ENCODE peak calls at places on chromosomes 3 and 15, in five cellular contexts. M is suprapubic skin, Z is heart left ventricle, W is A549, G is adrenal gland. Y is an unnamed sample.
A peak's percentile ranks its signal among the peaks of the same experiment; 100 is the strongest.

GRCh38 chr15:43912991-43913927 is 86.5 kb downstream of the WDR76 start:
- DNase-seq in G (peak; percentile 70), W (peak; percentile 43), Z (peak; percentile 79), M (no peak), Y (peak; percentile 23)

GRCh38 chr3:64088408-64089136 is 65.3 kb upstream of the PSMD6 start:
- DNase-seq in Z (no peak), M (no peak), G (no peak), W (no peak), Y (no peak)

GRCh38 chr15:69853572-69853971 is 244.1 kb downstream of the TLE3 start:
- DNase-seq in W (peak; percentile 72), M (no peak), Z (no peak), G (peak; percentile 9), Y (no peak)

GRCh38 chr3:119637679-119638525 is 22.5 kb downstream of the POPDC2 start:
- DNase-seq in G (peak; percentile 64), Z (no peak), W (no peak), M (peak; percentile 34), Y (no peak)

GRCh38 chr15:88688394-88688933 is 49.6 kb downstream of the ISG20 start:
- DNase-seq in M (no peak), Z (no peak), G (no peak), W (no peak), Y (peak; percentile 39)

GRCh38 chr3:166265153-166265552 is 427.9 kb upstream of the BCHE start:
- DNase-seq in G (no peak), M (no peak), Z (no peak), W (no peak), Y (no peak)

GRCh38 chr15:42092666-42093445 is 1.5 kb downstream of the PLA2G4D start:
- DNase-seq in Z (no peak), G (no peak), M (no peak), W (no peak), Y (peak; percentile 14)

GRCh38 chr3:49903451-49904424 is at the start of gene MST1R:
- DNase-seq in Z (peak; percentile 75), G (peak; percentile 44), W (peak; percentile 76), M (no peak), Y (peak; percentile 96)

GRCh38 chr3:146746190-146746589 is 141.0 kb upstream of the PLSCR5 start:
- DNase-seq in M (no peak), Z (no peak), G (no peak), W (no peak), Y (no peak)

GRCh38 chr15:63480441-63480821 is 24.0 kb upstream of the USP3 start:
- DNase-seq in G (no peak), W (no peak), M (no peak), Z (no peak), Y (no peak)

GRCh38 chr15:44092221-44092620 is 102.8 kb downstream of the FRMD5 start:
- DNase-seq in Z (no peak), M (no peak), W (no peak), G (no peak), Y (no peak)

GRCh38 chr15:44519537-44519936 is 17.4 kb upstream of the EIF3J start:
- DNase-seq in W (no peak), Z (no peak), M (no peak), G (no peak), Y (no peak)

GRCh38 chr3:114319453-114319852 is 25.6 kb downstream of the TIGIT start:
- DNase-seq in G (no peak), Z (no peak), M (no peak), W (no peak), Y (no peak)

GRCh38 chr3:137360531-137361201 is 402.9 kb downstream of the IL20RB start:
- DNase-seq in W (no peak), M (no peak), G (no peak), Z (no peak), Y (no peak)

GRCh38 chr3:192993428-192993827 is 75.8 kb upstream of the MB21D2 start:
- DNase-seq in G (no peak), M (no peak), W (no peak), Z (no peak), Y (no peak)

GRCh38 chr3:59709702-59710555 is 660.1 kb upstream of the CFAP20DC start:
- DNase-seq in G (peak; percentile 53), M (no peak), W (no peak), Z (peak; percentile 56), Y (peak; percentile 43)

GRCh38 chr3:123301331-123302184 is 99.8 kb downstream of the SEC22A start:
- DNase-seq in G (no peak), Z (peak; percentile 22), M (no peak), W (no peak), Y (no peak)

GRCh38 chr15:53746101-53746500 is 13.4 kb downstream of the WDR72 start:
- DNase-seq in G (no peak), W (no peak), M (no peak), Z (no peak), Y (no peak)

GRCh38 chr15:98853161-98853560 is 154.4 kb downstream of the PGPEP1L start:
- DNase-seq in Z (peak; percentile 85), G (peak; percentile 89), M (peak; percentile 89), W (peak; percentile 84), Y (peak; percentile 93)

GRCh38 chr3:186510374-186511079 is 33.7 kb downstream of the CRYGS start:
- DNase-seq in M (no peak), Z (no peak), G (no peak), W (no peak), Y (no peak)

GRCh38 chr3:153028336-153028735 is 133.7 kb upstream of the RAP2B start:
- DNase-seq in W (no peak), Z (no peak), M (no peak), G (no peak), Y (no peak)

GRCh38 chr15:101322849-101323477 is 27.9 kb upstream of the SNRPA1 start:
- DNase-seq in M (no peak), Z (no peak), G (no peak), W (no peak), Y (peak; percentile 81)

GRCh38 chr15:101318147-101318809 is 23.2 kb upstream of the SNRPA1 start:
- DNase-seq in Z (no peak), G (no peak), M (no peak), W (no peak), Y (peak; percentile 80)

GRCh38 chr15:101318810-101319200 is 23.8 kb upstream of the SNRPA1 start:
- DNase-seq in G (no peak), M (no peak), Z (no peak), W (no peak), Y (no peak)

GRCh38 chr15:101322016-101322695 is 27.1 kb upstream of the SNRPA1 start:
- DNase-seq in M (no peak), G (no peak), W (no peak), Z (no peak), Y (no peak)

GRCh38 chr15:101320501-101321052 is 25.5 kb upstream of the SNRPA1 start:
- DNase-seq in M (no peak), Z (peak; percentile 50), W (no peak), G (peak; percentile 58), Y (peak; percentile 33)
- TF ChIP-seq CTCF in M (no peak), Z (no peak), W (no peak), G (peak; percentile 28), Y (no peak)

DNA sequence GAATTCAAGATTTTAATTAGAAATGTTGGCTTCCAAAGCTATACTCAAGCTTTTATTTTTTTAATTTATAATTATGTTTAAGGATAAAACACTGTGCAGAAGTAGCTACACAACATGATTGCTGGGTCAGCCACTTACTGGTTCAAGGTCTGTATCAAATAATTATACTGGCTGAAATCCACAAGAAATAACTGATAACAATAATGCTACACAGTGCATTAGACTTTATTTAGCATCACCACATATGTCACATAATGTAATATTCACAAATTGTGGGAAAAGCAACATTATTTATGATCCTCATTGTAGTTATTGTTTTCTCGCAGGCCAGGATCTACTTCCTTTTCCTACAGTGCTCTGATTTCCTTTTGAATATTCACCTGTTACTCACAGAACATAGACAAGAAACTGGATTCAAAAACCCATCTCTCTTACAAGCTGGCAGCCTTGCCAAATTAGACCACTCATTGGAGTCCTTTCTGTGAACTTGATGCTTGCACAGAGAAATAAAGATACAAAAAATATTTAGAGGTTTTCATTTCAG is 161.7 kb downstream of the MECOM start:
- DNase-seq in W (no peak), G (no peak), Z (no peak), M (no peak), Y (no peak)
- TF ChIP-seq POLR2A in W (no peak), G (no peak), Z (no peak), M (no peak), Y (no peak)

GRCh38 chr15:35548435-35548834 is 2.5 kb upstream of the DPH6 start:
- DNase-seq in M (no peak), W (no peak), Z (no peak), G (no peak), Y (no peak)

GRCh38 chr15:35545316-35545824 is 595 bp downstream of the DPH6 start:
- DNase-seq in Z (peak; percentile 62), M (peak; percentile 78), W (peak; percentile 5), G (peak; percentile 57), Y (peak; percentile 36)

GRCh38 chr15:35545825-35546580 is at the start of gene DPH6:
- DNase-seq in G (peak; percentile 88), M (peak; percentile 90), W (peak; percentile 14), Z (peak; percentile 93), Y (peak; percentile 64)

GRCh38 chr15:35547775-35548364 is 1.9 kb upstream of the DPH6 start:
- DNase-seq in M (no peak), W (no peak), G (no peak), Z (no peak), Y (no peak)

GRCh38 chr15:35546581-35547381 is 816 bp upstream of the DPH6 start:
- DNase-seq in G (peak; percentile 52), M (no peak), W (no peak), Z (peak; percentile 24), Y (peak; percentile 26)
- H3K4me3 ChIP-seq in G (peak overlapping the region; percentile 44), M (peak overlapping the region; percentile 71), W (peak overlapping the region; percentile 67), Z (peak overlapping the region; percentile 62), Y (peak overlapping the region; percentile 58)

GRCh38 chr3:18987862-18988447 is 160.4 kb upstream of the KCNH8 start:
- DNase-seq in M (no peak), W (no peak), G (no peak), Z (no peak), Y (no peak)

GRCh38 chr3:18989237-18989812 is 159.0 kb upstream of the KCNH8 start:
- DNase-seq in M (no peak), Z (no peak), G (no peak), W (no peak), Y (no peak)

GRCh38 chr3:18987070-18987469 is 161.2 kb upstream of the KCNH8 start:
- DNase-seq in G (no peak), M (no peak), W (no peak), Z (no peak), Y (no peak)

GRCh38 chr3:18982920-18983319 is 165.4 kb upstream of the KCNH8 start:
- DNase-seq in W (no peak), M (no peak), G (no peak), Z (no peak), Y (no peak)

DNA sequence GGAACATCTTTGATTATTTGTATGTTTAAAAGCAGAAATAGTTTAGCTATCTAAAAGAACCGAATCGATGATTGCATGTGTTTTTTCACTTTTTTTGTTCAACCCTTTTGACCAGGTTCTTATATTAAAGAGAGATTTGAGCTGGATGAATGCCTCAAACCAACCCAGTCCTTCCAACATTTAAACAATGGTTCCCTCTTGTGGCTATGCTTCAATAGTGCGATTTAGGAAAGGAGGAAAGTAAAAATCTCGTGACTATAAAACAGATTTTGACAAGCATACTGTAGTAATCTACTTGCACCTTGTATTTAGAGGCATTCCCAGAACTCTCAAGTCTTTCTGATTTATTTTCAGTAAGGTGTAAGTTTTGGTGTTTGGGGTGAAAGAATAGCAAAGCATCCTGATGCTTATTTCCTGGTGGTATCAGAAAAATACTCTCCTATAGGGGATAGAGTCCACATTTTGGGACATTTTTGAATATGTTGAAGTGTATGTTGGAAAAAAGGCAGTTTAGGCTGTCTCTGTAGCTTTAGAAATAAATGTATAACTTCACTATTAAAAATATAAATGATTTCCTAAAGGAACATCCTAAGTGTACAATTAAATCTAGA is 159.6 kb upstream of the KCNH8 start:
- DNase-seq in G (no peak), Z (no peak), W (peak; percentile 7), M (no peak), Y (no peak)
- TF ChIP-seq CTCF in G (no peak), Z (peak; percentile 24), W (peak; percentile 50), M (no peak), Y (no peak)